ENCODE peak calls at places on chromosomes 12 and 14, in seven cellular contexts. H is HCT116, D is astrocyte, L is tibial nerve, W is left lung, E is tibial artery, U is mammary epithelial cell. N is an unnamed sample.

GRCh38 chr12:130953783-130954543 is at the start of gene ADGRD1:
- DNase-seq in U (no peak), H (no peak), E (peak), D (no peak), L (peak), W (peak), N (no peak)

GRCh38 chr14:64763801-64764511 is 59.7 kb downstream of the PLEKHG3 start:
- DNase-seq in L (peak), W (peak), H (no peak), E (no peak), U (no peak), D (peak), N (no peak)

GRCh38 chr14:97267509-97267908 is 470.3 kb downstream of the VRK1 start:
- DNase-seq in L (no peak), H (peak), E (no peak), U (no peak), W (no peak), D (peak), N (no peak)

GRCh38 chr14:79016828-79017505 is 846.8 kb downstream of the NRXN3 start:
- DNase-seq in H (no peak), D (peak), U (peak), E (no peak), W (no peak), L (no peak), N (no peak)

GRCh38 chr12:82182601-82183000 is 175.6 kb downstream of the CCDC59 start:
- DNase-seq in W (no peak), D (peak), E (no peak), H (no peak), L (no peak), U (peak), N (no peak)

GRCh38 chr14:104387000-104387384 is 192.6 kb upstream of the C14orf180 start:
- DNase-seq in U (no peak), W (peak), E (peak), H (no peak), D (no peak), L (no peak), N (peak)

GRCh38 chr12:18250313-18250916 is 10.9 kb upstream of the PIK3C2G start:
- DNase-seq in L (peak), U (peak), E (no peak), H (peak), D (peak), W (no peak), N (no peak)

GRCh38 chr14:105330491-105330895 is 15.9 kb downstream of the PACS2 start:
- DNase-seq in E (peak), D (peak), U (peak), L (no peak), W (peak), H (no peak), N (no peak)

GRCh38 chr12:15265868-15266267 is 44.7 kb upstream of the RERG start:
- DNase-seq in L (no peak), E (no peak), U (no peak), W (no peak), D (no peak), H (no peak), N (no peak)

GRCh38 chr14:77124345-77125274 is 17.0 kb downstream of the ZDHHC22 start:
- DNase-seq in W (no peak), L (peak), H (no peak), E (no peak), D (no peak), U (peak), N (peak)

GRCh38 chr12:82880442-82880901 is 193.8 kb downstream of the TMTC2 start:
- DNase-seq in U (no peak), L (no peak), D (peak), H (no peak), W (no peak), E (no peak), N (no peak)

GRCh38 chr12:58728397-58728796 is 191.9 kb downstream of the LRIG3 start:
- DNase-seq in U (peak), E (no peak), H (no peak), D (peak), W (no peak), L (no peak), N (no peak)

GRCh38 chr14:51481643-51482042 is 170.1 kb upstream of the FRMD6 start:
- DNase-seq in L (no peak), U (no peak), W (no peak), D (no peak), E (no peak), H (no peak), N (no peak)

GRCh38 chr14:41285193-41285748 is 321.4 kb upstream of the LRFN5 start:
- DNase-seq in E (peak), H (no peak), L (peak), D (peak), U (peak), W (no peak), N (no peak)

GRCh38 chr12:65666876-65667275 is 157.4 kb upstream of the HMGA2 start:
- DNase-seq in L (no peak), D (peak), W (no peak), U (no peak), E (no peak), H (no peak), N (no peak)

GRCh38 chr14:68846466-68846865 is 53.6 kb upstream of the ZFP36L1 start:
- DNase-seq in L (no peak), W (no peak), D (no peak), H (no peak), U (no peak), E (no peak), N (no peak)

GRCh38 chr14:104801284-104802119 is 601 bp downstream of the ZBTB42 start:
- DNase-seq in W (no peak), D (no peak), L (no peak), U (no peak), H (no peak), E (no peak), N (no peak)

GRCh38 chr12:123019841-123020138 is 39.3 kb downstream of the ARL6IP4 start:
- DNase-seq in E (no peak), L (no peak), D (no peak), H (no peak), U (no peak), W (no peak), N (no peak)

GRCh38 chr12:65490193-65490592 is 211.7 kb downstream of the MSRB3 start:
- DNase-seq in U (peak), E (no peak), D (peak), W (no peak), L (no peak), H (no peak), N (no peak)

GRCh38 chr12:93266-94005 is 26.9 kb downstream of the IQSEC3 start:
- DNase-seq in W (no peak), U (no peak), D (no peak), E (no peak), H (no peak), L (no peak), N (no peak)

GRCh38 chr12:109870648-109871047 is 9.7 kb downstream of the GLTP start:
- DNase-seq in L (no peak), D (no peak), H (no peak), U (peak), E (no peak), W (no peak), N (no peak)

GRCh38 chr14:51444381-51445000 is 204.4 kb downstream of the TMX1 start:
- DNase-seq in U (no peak), E (no peak), H (no peak), W (no peak), D (peak), L (no peak), N (no peak)

GRCh38 chr12:94152292-94153083 is 4.1 kb downstream of the PLXNC1 start:
- DNase-seq in E (no peak), H (no peak), D (no peak), L (no peak), U (no peak), W (no peak), N (no peak)

GRCh38 chr12:89134213-89134770 is 218.0 kb downstream of the DUSP6 start:
- DNase-seq in W (no peak), E (no peak), D (no peak), H (peak), L (no peak), U (no peak), N (no peak)

GRCh38 chr12:78703820-78704525 is 160.6 kb upstream of the SYT1 start:
- DNase-seq in D (peak), E (no peak), H (peak), W (no peak), U (peak), L (no peak), N (no peak)

GRCh38 chr12:54145844-54146243 is 42.9 kb downstream of the SMUG1 start:
- DNase-seq in E (no peak), W (no peak), U (no peak), H (no peak), D (no peak), L (no peak), N (no peak)

GRCh38 chr14:105660816-105661531 is 134.6 kb downstream of the TMEM121 start:
- DNase-seq in W (no peak), E (no peak), U (no peak), D (no peak), H (no peak), L (no peak), N (no peak)

GRCh38 chr12:52063986-52064649 is 5.7 kb upstream of the ATG101 start:
- DNase-seq in W (no peak), U (no peak), E (no peak), H (no peak), D (peak), L (no peak), N (no peak)

GRCh38 chr14:57293851-57294837 is 25.4 kb downstream of the AP5M1 start:
- DNase-seq in H (no peak), L (no peak), E (no peak), U (no peak), D (peak), W (no peak), N (no peak)

GRCh38 chr14:61698216-61698980 is 3.1 kb downstream of the HIF1A start:
- DNase-seq in H (no peak), E (no peak), L (no peak), D (no peak), U (no peak), W (no peak), N (no peak)

GRCh38 chr12:125113800-125114199 is 48.6 kb downstream of the AACS start:
- DNase-seq in E (no peak), H (no peak), W (no peak), L (no peak), D (no peak), U (no peak), N (no peak)

GRCh38 chr14:91113829-91114078 is at the start of gene DGLUCY:
- DNase-seq in E (peak), D (peak), L (no peak), W (peak), U (no peak), H (no peak), N (no peak)

GRCh38 chr14:24713404-24713803 is 79.4 kb upstream of the GZMB start:
- DNase-seq in L (no peak), U (no peak), H (no peak), E (no peak), W (no peak), D (no peak), N (no peak)

GRCh38 chr14:29757188-29757680 is 170.4 kb downstream of the PRKD1 start:
- DNase-seq in L (no peak), E (no peak), W (no peak), D (no peak), H (no peak), U (no peak), N (no peak)

GRCh38 chr14:87698496-87698895 is 294.5 kb downstream of the GALC start:
- DNase-seq in U (peak), W (no peak), E (no peak), L (no peak), H (no peak), D (no peak), N (no peak)

GRCh38 chr12:21774358-21775129 is at the start of gene KCNJ8:
- DNase-seq in U (no peak), E (peak), L (peak), D (peak), H (no peak), W (peak), N (no peak)

GRCh38 chr12:129605666-129606065 is 298.2 kb downstream of the TMEM132D start:
- DNase-seq in W (no peak), L (no peak), U (no peak), E (no peak), D (peak), H (no peak), N (no peak)

GRCh38 chr12:53051058-53051880 is 1.4 kb downstream of the TNS2 start:
- DNase-seq in L (peak), D (no peak), H (no peak), W (peak), U (no peak), E (peak), N (no peak)

GRCh38 chr12:79614730-79615129 is 76.0 kb downstream of the PAWR start:
- DNase-seq in W (no peak), L (no peak), D (peak), U (no peak), H (no peak), E (no peak), N (no peak)

GRCh38 chr14:89406941-89407340 is 10.1 kb downstream of the FOXN3 start:
- DNase-seq in D (no peak), H (no peak), U (no peak), L (peak), W (no peak), E (no peak), N (no peak)

GRCh38 chr14:89411976-89412375 is 5.1 kb downstream of the FOXN3 start:
- DNase-seq in U (no peak), D (no peak), W (no peak), L (no peak), E (no peak), H (no peak), N (no peak)

GRCh38 chr14:89408907-89409675 is 7.9 kb downstream of the FOXN3 start:
- DNase-seq in E (no peak), L (no peak), W (no peak), D (no peak), U (peak), H (no peak), N (peak)

GRCh38 chr14:89407856-89408255 is 9.2 kb downstream of the FOXN3 start:
- DNase-seq in U (no peak), D (no peak), E (no peak), H (no peak), L (no peak), W (no peak), N (no peak)

GRCh38 chr14:89409961-89410360 is 7.1 kb downstream of the FOXN3 start:
- DNase-seq in U (no peak), E (no peak), L (no peak), H (no peak), W (no peak), D (no peak), N (no peak)
- H3K4me3 ChIP-seq in U (no peak), E (peak), L (no peak), H (no peak), W (no peak), D (no peak), N (peak)

GRCh38 chr12:28191690-28192089 is 1.4 kb downstream of the CCDC91 start:
- DNase-seq in U (peak), D (peak), E (no peak), H (no peak), L (peak), W (no peak), N (peak)
- H3K27ac ChIP-seq in U (peak), D (peak), E (peak), H (no peak), L (peak), W (peak), N (peak)

GRCh38 chr12:33649992-33650391 is 210.4 kb upstream of the SYT10 start:
- DNase-seq in L (no peak), U (no peak), W (no peak), E (no peak), H (no peak), D (no peak), N (no peak)

GRCh38 chr12:33653362-33653761 is 213.7 kb upstream of the SYT10 start:
- DNase-seq in U (no peak), H (no peak), W (no peak), D (no peak), L (no peak), E (no peak), N (no peak)

GRCh38 chr12:33654313-33654712 is 214.7 kb upstream of the SYT10 start:
- DNase-seq in D (no peak), H (no peak), E (no peak), U (no peak), L (no peak), W (no peak), N (no peak)

GRCh38 chr12:33650832-33651231 is 211.2 kb upstream of the SYT10 start:
- DNase-seq in L (no peak), H (no peak), W (no peak), D (no peak), E (no peak), U (no peak), N (no peak)
- H3K4me3 ChIP-seq in L (no peak), H (no peak), W (no peak), D (no peak), E (no peak), U (no peak), N (no peak)

GRCh38 chr14:75577090-75577489 is 1.3 kb upstream of the FLVCR2 start:
- DNase-seq in W (no peak), U (no peak), H (no peak), E (no peak), L (no peak), D (no peak), N (no peak)

GRCh38 chr14:75578099-75578785 is at the start of gene FLVCR2:
- DNase-seq in D (peak), H (no peak), U (peak), W (peak), L (peak), E (peak), N (peak)

GRCh38 chr14:75579882-75580281 is 1.5 kb downstream of the FLVCR2 start:
- DNase-seq in H (no peak), E (no peak), L (no peak), D (no peak), W (no peak), U (no peak), N (no peak)

GRCh38 chr14:75578786-75579781 is 664 bp downstream of the FLVCR2 start:
- DNase-seq in W (peak), E (peak), H (no peak), U (no peak), L (peak), D (peak), N (no peak)

DNA sequence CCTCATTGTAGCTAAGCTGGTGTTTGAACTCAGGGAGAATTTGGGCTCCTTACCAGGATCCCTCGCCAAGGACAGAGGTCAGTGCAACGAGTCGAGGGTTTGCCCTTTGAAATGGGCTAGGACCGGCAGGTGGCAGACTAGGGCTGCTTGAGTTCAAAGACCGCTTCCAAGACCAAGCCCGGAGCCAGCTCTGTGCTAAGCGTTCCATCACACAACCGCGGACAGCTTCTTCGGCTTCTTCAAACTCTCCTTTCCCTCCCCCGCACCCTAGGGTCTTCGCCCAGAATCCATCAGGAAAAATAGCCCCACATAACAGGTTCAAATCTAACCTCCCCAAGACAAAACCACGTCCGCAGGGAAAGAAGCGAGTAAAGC is 709 bp upstream of the FLVCR2 start:
- DNase-seq in D (peak), E (peak), L (peak), H (peak), W (peak), U (peak), N (peak)
- H3K27ac ChIP-seq in D (no peak), E (peak), L (peak), H (peak), W (peak), U (peak), N (peak)

GRCh38 chr12:42234970-42235369 is 3.1 kb downstream of the YAF2 start:
- DNase-seq in H (no peak), W (no peak), U (no peak), L (peak), D (no peak), E (no peak), N (no peak)

GRCh38 chr12:42237853-42238239 is 202 bp downstream of the YAF2 start:
- DNase-seq in U (no peak), D (no peak), H (no peak), E (no peak), W (no peak), L (no peak), N (no peak)

GRCh38 chr12:42237052-42237852 is 796 bp downstream of the YAF2 start:
- DNase-seq in D (peak), W (peak), L (peak), E (peak), H (peak), U (peak), N (peak)

GRCh38 chr12:42235426-42235825 is 2.6 kb downstream of the YAF2 start:
- DNase-seq in W (no peak), D (no peak), E (peak), H (no peak), L (peak), U (no peak), N (no peak)

DNA sequence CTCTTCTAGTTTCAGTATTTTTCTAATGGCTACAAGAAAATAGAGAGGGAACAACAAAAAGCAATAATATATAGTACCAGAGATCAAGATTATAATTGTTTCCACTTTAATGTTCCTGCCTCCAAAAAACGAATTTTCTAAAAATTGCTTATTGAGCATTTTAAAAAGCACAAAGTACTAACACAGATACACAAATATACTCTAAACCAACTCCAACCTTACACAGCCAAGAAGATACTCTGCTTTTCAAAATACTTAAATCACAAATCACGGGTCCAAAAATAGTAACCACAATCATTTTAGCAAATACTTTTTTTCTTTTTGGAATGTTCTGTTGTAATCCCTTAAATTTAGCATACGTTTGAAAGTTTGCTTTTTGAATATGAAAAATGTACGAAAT is 2.0 kb downstream of the YAF2 start:
- DNase-seq in D (peak), L (no peak), E (no peak), U (no peak), W (no peak), H (no peak), N (no peak)
- H3K4me3 ChIP-seq in D (no peak), L (no peak), E (peak), U (peak), W (no peak), H (no peak), N (peak)

GRCh38 chr14:58789756-58790155 is 152.0 kb downstream of the DACT1 start:
- DNase-seq in L (no peak), D (no peak), U (no peak), W (no peak), E (no peak), H (no peak), N (no peak)
- H3K27ac ChIP-seq in L (peak), D (no peak), U (no peak), W (no peak), E (no peak), H (no peak), N (no peak)

N was measured in suprapubic skin.